ENCODE peak calls at places on chromosomes 16 and 17, in five cellular contexts. Z is progenitor cell of endocrine pancreas, F is thoracic aorta, X is AG09309, N is cardiac fibroblast. T is an unnamed sample.

GRCh38 chr16:57001026-57001669 is 11.8 kb downstream of the NLRC5 start:
- DNase-seq in F (no peak), Z (no peak), X (no peak), N (no peak), T (no peak)

GRCh38 chr16:86337138-86337537 is 173.2 kb upstream of the FOXF1 start:
- DNase-seq in X (no peak), F (no peak), Z (no peak), N (no peak), T (no peak)

GRCh38 chr16:27556471-27556870 is 6.5 kb downstream of the KATNIP start:
- DNase-seq in F (no peak), X (no peak), N (no peak), Z (no peak), T (no peak)

GRCh38 chr16:24610421-24610765 is 71.0 kb downstream of the RBBP6 start:
- DNase-seq in F (no peak), Z (no peak), N (peak; percentile 51), X (no peak), T (peak; percentile 14)

GRCh38 chr16:66485361-66485760 is 58.3 kb downstream of the BEAN1 start:
- DNase-seq in N (no peak), X (no peak), F (no peak), Z (no peak), T (no peak)

GRCh38 chr16:678858-679807 is 1.1 kb upstream of the STUB1 start:
- DNase-seq in X (no peak), Z (peak; percentile 53), F (no peak), N (peak; percentile 59), T (peak; percentile 61)

GRCh38 chr17:69357701-69358100 is 30.8 kb upstream of the ABCA5 start:
- DNase-seq in F (no peak), Z (no peak), N (no peak), X (no peak), T (no peak)

GRCh38 chr17:74579910-74580309 is 12.2 kb downstream of the CD300LD start:
- DNase-seq in N (no peak), Z (no peak), X (no peak), F (no peak), T (no peak)

GRCh38 chr17:47872019-47872650 is 21.2 kb upstream of the SP6 start:
- DNase-seq in F (no peak), X (no peak), Z (no peak), N (no peak), T (no peak)

GRCh38 chr16:73064227-73064995 is 16.5 kb upstream of the ZFHX3 start:
- DNase-seq in N (peak; percentile 86), Z (no peak), F (no peak), X (peak; percentile 60), T (no peak)

GRCh38 chr17:30021708-30022317 is 80.4 kb downstream of the EFCAB5 start:
- DNase-seq in X (no peak), F (no peak), Z (no peak), N (peak; percentile 70), T (peak; percentile 60)

DNA sequence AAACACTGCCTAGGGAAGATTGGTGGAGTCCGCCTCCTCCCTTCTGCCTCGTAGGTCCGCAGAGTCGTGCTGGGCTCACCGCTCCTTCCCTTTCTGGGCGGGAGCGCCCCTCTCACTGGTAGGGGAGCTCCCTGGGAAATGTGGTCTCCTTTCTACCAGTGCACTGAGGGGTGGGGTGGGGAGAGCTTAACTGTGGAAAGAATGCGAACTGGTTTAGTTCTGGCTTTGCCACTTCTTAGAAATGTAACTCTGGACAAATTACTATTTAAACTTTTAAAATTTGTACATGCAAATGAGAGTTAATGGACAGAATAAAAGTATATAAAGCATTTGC is 105.7 kb downstream of the RPTOR start:
- DNase-seq in Z (no peak), X (no peak), N (no peak), F (no peak), T (no peak)
- TF ChIP-seq CTCF in Z (no peak), X (no peak), N (no peak), F (no peak), T (no peak)

GRCh38 chr17:7840441-7840840 is 6.4 kb downstream of the KDM6B start:
- DNase-seq in N (no peak), F (no peak), X (no peak), Z (no peak), T (no peak)

GRCh38 chr17:7839890-7840260 is 5.9 kb downstream of the KDM6B start:
- DNase-seq in X (no peak), F (no peak), Z (no peak), N (peak; percentile 60), T (peak; percentile 68)

GRCh38 chr17:7841309-7841621 is 7.2 kb downstream of the KDM6B start:
- DNase-seq in F (no peak), X (no peak), Z (no peak), N (no peak), T (no peak)

GRCh38 chr17:7841622-7842379 is 7.8 kb downstream of the KDM6B start:
- DNase-seq in F (peak; percentile 85), X (no peak), Z (peak; percentile 97), N (peak; percentile 94), T (peak; percentile 94)

DNA sequence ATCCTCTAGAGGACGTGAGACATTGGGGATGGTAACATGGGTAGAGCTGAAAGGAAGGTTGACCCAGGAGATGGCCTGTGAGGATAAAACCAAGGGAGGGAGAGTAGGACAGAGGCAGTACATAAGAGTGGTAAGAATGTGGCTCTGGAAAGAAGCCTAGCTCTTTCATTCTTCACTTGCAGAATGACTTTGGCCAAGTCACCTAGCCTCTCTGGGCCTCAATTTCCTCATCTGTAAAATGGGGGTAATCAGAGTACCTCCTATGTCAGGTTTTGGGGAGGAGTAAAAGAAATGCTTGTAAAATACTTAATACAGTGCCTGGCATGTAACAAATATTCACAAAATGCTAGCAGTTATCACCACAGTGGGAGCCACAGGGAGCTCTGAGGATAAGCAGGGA is 6.9 kb downstream of the KDM6B start:
- DNase-seq in N (no peak), F (no peak), Z (no peak), X (no peak), T (no peak)
- TF ChIP-seq CTCF in N (no peak), F (no peak), Z (no peak), X (no peak), T (no peak)

DNA sequence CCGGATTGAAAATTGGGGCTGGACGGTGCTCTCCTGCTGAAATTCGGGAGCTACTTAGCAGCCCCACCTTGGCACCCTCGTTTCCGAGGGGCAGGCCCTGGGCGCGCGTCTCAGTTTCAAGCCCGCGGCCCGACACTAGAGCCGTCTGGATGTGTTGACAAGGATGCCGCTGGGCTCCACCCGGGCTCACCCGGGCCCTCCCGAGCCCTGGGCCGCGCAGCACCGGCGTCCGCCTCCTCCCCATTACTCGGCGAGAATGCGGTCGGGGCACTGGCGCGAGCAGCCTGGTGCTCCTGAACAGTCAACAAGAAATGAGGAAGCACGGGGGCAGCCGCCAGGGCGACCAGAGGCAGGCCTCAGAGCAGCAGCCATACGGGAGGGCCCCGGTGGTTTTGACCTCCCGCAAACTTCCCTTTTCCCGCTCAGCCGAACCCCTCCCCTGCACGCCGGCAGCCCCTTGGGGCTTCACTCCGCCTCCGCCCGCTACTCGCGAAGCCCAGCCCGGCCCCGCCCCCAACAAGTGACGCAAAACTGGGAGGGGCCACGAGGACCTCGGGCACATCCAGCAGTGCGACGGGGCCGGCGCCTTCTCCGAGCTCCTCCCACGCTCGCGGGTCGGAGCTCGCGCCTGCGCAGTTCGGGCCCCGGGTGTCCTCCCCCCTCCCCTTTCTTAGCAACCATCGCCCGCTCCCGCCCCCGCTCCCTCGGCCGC is 447 bp upstream of the SEC14L1 start:
- DNase-seq in F (peak; percentile 93), X (peak; percentile 87), Z (peak; percentile 100), N (peak; percentile 100), T (peak; percentile 99)
- TF ChIP-seq CTCF in F (peak; percentile 12), X (no peak), Z (no peak), N (no peak), T (no peak)

GRCh38 chr16:5616841-5617240 is 519.2 kb upstream of the EEF2KMT start:
- DNase-seq in N (no peak), Z (no peak), F (no peak), X (no peak), T (no peak)

GRCh38 chr16:5619314-5619713 is 521.7 kb upstream of the EEF2KMT start:
- DNase-seq in N (no peak), Z (no peak), F (no peak), X (no peak), T (no peak)

GRCh38 chr16:5621826-5622225 is 524.2 kb upstream of the EEF2KMT start:
- DNase-seq in Z (no peak), X (no peak), F (no peak), N (no peak), T (no peak)

DNA sequence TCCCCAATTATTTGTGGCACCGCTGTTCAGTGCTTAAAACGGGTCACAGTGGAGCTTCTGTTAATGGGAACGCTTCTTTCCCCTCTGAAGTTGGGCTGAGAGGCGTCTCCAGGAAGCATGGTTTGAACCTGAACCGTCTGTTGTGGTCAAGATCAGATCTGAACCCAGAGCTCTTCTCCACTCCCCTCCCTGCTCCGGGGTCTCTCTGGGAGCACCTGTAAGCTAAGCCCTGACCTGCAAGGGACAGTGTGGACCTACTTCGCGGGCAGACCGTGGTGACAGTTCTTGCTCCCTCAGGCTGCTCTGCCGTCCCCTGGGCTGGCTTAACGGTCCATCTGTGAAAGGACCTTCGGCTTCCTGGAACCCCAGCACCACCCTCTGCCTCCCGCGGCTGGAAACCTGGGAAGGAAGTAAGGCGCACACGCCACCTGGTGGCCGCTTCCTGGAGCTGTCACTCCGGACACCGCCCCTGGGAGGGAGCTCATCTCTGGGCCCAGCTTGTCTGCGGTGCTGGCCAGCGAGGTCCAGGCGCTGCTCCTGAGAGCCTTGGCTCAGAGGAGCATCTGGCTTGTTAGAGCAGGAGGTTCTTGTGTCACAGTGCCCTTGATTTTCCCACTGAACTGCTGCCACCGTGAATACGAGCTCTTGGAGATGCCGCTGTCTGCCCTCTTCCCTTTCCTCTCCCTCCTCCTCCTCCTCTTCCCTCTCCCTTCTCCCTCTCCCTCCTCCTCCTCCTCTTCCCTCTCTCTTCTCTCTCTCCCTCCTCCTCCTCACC is 518.5 kb upstream of the EEF2KMT start:
- DNase-seq in X (no peak), F (no peak), N (no peak), Z (peak; percentile 63), T (peak; percentile 54)
- TF ChIP-seq CTCF in X (peak; percentile 28), F (peak; percentile 29), N (peak; percentile 36), Z (peak; percentile 95), T (peak; percentile 77)

DNA sequence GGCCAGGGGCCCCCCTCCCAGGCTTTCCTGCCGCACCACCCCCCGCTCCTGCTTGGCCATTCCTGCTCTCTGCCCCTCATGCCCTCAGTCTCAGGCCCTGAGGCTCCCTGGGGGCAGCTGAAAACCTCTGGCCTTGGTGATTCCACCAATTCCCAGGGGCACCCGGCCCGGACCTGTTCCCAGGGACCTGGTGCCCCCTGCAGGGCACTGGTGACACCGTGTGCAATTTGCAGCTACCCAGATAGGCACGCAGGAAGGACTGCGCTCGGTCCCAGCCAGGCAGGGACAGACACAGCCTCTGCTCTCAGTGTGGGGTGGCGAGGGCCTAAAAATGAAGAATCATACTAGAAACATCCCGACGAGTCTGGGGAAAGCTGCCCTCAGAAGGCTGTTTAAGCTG is 13.4 kb downstream of the WFDC1 start:
- DNase-seq in Z (peak; percentile 20), F (no peak), N (peak; percentile 67), X (no peak), T (peak; percentile 38)
- TF ChIP-seq CTCF in Z (peak; percentile 63), F (peak; percentile 40), N (peak; percentile 69), X (peak; percentile 63), T (peak; percentile 36)

GRCh38 chr16:50719401-50720337 is 22.2 kb upstream of the CYLD start:
- DNase-seq in F (no peak), X (no peak), Z (no peak), N (no peak), T (peak; percentile 53)
- TF ChIP-seq CTCF in F (no peak), X (no peak), Z (no peak), N (no peak), T (peak; percentile 52)